ENCODE peak calls at places on chromosome 3, in ten cellular contexts. I is Panc1, F is mesenchymal stem cell, X is tibial artery, D is heart left ventricle, Y is HepG2, P is ovary, G is kidney, R is lung, T is adrenal gland. V is an unnamed sample.

GRCh38 chr3:148372476-148372875 is 325.2 kb upstream of the AGTR1 start:
- DNase-seq in T (no peak), I (no peak), P (no peak), F (no peak), D (no peak), G (no peak), X (no peak), Y (no peak), R (no peak), V (no peak)

GRCh38 chr3:126245811-126246727 is 65.7 kb upstream of the ALDH1L1 start:
- DNase-seq in D (peak; percentile 59), R (peak; percentile 66), F (peak; percentile 65), I (no peak), P (no peak), Y (peak; percentile 48), X (peak; percentile 81), T (peak; percentile 65), G (no peak), V (peak; percentile 77)

GRCh38 chr3:127744875-127745274 is 72.1 kb downstream of the ABTB1 start:
- DNase-seq in T (no peak), I (no peak), Y (no peak), P (no peak), R (no peak), D (no peak), X (no peak), G (no peak), F (no peak), V (no peak)

GRCh38 chr3:184688251-184688851 is 23.5 kb downstream of the MAGEF1 start:
- DNase-seq in F (peak; percentile 87), P (no peak), X (peak; percentile 46), T (peak; percentile 51), R (no peak), D (no peak), Y (no peak), I (no peak), G (no peak), V (no peak)

GRCh38 chr3:8724108-8724752 is 9.4 kb upstream of the CAV3 start:
- DNase-seq in F (no peak), I (no peak), R (no peak), Y (no peak), P (no peak), G (no peak), X (no peak), T (no peak), D (no peak), V (no peak)

GRCh38 chr3:52162250-52162872 is 8.1 kb upstream of the POC1A start:
- DNase-seq in F (no peak), D (no peak), T (peak; percentile 4), P (no peak), Y (no peak), R (no peak), I (no peak), X (peak; percentile 25), G (no peak), V (no peak)

GRCh38 chr3:49333091-49333490 is 6.8 kb downstream of the USP4 start:
- DNase-seq in D (no peak), Y (no peak), X (no peak), G (no peak), R (peak; percentile 71), T (no peak), F (no peak), P (no peak), I (no peak), V (no peak)

GRCh38 chr3:146337991-146338390 is 87.1 kb upstream of the PLSCR4 start:
- DNase-seq in D (no peak), P (no peak), F (no peak), T (no peak), I (no peak), Y (no peak), X (no peak), R (no peak), G (no peak), V (no peak)

GRCh38 chr3:123712077-123712860 is 127.4 kb upstream of the HACD2 start:
- DNase-seq in G (no peak), X (peak; percentile 70), P (no peak), R (no peak), F (peak; percentile 47), T (no peak), I (no peak), D (no peak), Y (no peak), V (no peak)

GRCh38 chr3:30655187-30655812 is 48.9 kb downstream of the TGFBR2 start:
- DNase-seq in D (no peak), T (no peak), P (no peak), Y (no peak), I (no peak), F (peak; percentile 55), G (no peak), X (no peak), R (no peak), V (no peak)

GRCh38 chr3:111311126-111311525 is 230.9 kb upstream of the CD96 start:
- DNase-seq in G (no peak), D (no peak), F (no peak), Y (no peak), P (no peak), I (no peak), R (no peak), T (no peak), X (no peak), V (no peak)

GRCh38 chr3:11356269-11356668 is 84.1 kb downstream of the ATG7 start:
- DNase-seq in X (no peak), F (no peak), G (no peak), R (no peak), D (no peak), T (no peak), P (no peak), I (no peak), Y (no peak), V (no peak)

DNA sequence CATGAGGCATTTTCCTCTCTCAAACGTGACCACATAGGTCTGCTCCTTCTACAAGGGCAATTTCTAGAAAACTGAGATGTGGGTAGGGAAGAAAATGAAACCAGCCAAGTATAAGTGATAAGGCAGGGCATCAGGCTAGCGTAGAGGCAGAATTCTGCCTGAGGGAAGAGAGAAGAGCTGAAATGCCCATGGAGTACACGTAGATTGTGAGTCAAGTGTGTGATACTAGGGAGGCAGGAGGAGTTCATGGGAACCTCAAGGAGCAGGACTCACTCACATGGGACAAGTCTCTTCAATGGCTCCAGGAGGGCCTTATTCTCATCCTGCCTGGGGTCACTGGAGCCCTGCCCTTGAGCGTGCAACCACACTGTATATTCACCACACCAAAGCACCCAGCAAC is 34.8 kb upstream of the PPP4R2 start:
- DNase-seq in T (no peak), D (no peak), X (no peak), Y (no peak), G (no peak), P (no peak), F (peak; percentile 39), I (no peak), R (no peak), V (no peak)
- H3K27ac ChIP-seq in T (no peak overlapping the region), D (peak overlapping the region; percentile 86), X (no peak overlapping the region), Y (peak overlapping the region; percentile 79), G (no peak overlapping the region), P (peak overlapping the region; percentile 11), F (no peak overlapping the region), I (no peak overlapping the region), R (peak overlapping the region; percentile 83), V (peak overlapping the region; percentile 94)

DNA sequence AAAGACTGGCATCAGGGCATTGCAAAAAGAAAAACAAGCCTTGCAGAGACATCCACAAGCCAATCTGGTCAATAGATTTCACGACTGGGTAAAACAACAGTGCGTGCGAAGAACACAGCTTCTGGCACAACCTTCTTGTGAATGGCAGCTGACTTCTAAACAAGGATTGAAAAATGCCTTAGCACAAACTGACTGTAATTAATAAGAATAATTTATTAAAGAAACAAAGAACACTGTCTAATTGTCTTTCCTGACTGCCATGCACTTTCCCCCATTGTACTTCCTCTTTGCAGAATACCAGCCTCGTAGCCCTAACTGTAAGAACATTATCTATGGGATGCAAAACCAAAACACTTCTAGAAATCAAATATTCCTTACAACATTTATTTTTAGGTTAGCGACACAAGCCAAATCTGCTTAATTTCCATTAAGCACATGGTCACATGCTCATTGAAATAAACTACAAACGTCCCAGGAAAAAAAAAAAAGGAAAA is 6.5 kb downstream of the FOXP1 start:
- DNase-seq in Y (no peak), G (no peak), D (no peak), P (no peak), R (peak; percentile 10), I (no peak), F (no peak), X (no peak), T (no peak), V (no peak)
- H3K4me1 ChIP-seq in Y (peaks cover 68% of the 10 kb centered on the region), G (peaks cover 2% of the 10 kb centered on the region), D (peaks cover 40% of the 10 kb centered on the region), P (peaks cover 2% of the 10 kb centered on the region), R (no peaks in the 10 kb centered on the region), I (no peaks in the 10 kb centered on the region), F (peaks cover 2% of the 10 kb centered on the region), X (peaks cover 34% of the 10 kb centered on the region), T (no peaks in the 10 kb centered on the region), V (no peaks in the 10 kb centered on the region)

GRCh38 chr3:133464573-133464972 is 64.7 kb downstream of the BFSP2 start:
- DNase-seq in X (no peak), Y (no peak), R (no peak), G (no peak), D (no peak), F (peak; percentile 39), T (no peak), I (no peak), P (no peak), V (no peak)

GRCh38 chr3:133468251-133468721 is 68.4 kb downstream of the BFSP2 start:
- DNase-seq in G (no peak), F (no peak), Y (no peak), T (no peak), X (no peak), P (no peak), R (no peak), D (no peak), I (no peak), V (no peak)

GRCh38 chr3:133466531-133467386 is 66.9 kb downstream of the BFSP2 start:
- DNase-seq in D (no peak), G (no peak), P (no peak), I (no peak), T (no peak), X (no peak), Y (no peak), F (no peak), R (no peak), V (no peak)

GRCh38 chr3:133469140-133469731 is 69.4 kb downstream of the BFSP2 start:
- DNase-seq in R (no peak), P (no peak), G (no peak), X (peak; percentile 71), F (peak; percentile 45), I (no peak), D (peak; percentile 54), Y (peak; percentile 91), T (no peak), V (peak; percentile 75)

DNA sequence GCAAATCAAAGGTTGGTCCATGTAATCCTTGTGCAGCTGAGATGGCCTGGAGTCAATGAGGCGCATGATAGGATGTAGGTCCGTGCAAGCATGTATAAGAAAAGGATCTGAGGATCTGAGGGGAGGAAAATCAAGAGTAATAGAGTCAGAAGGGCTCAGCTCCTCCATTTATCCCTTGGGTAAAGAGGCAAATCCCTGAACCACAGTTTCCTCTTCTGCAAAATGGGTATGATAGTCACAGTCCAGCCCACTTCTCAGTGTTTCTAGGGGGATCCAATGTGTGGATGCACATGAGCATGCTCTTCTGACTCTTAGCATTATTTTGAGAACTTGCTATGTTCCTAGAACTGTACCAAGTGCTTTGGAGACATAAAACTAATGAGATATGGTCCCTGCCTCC is 67.9 kb downstream of the BFSP2 start:
- DNase-seq in P (no peak), R (no peak), F (no peak), X (no peak), D (no peak), I (no peak), T (no peak), G (no peak), Y (no peak), V (no peak)
- H3K4me3 ChIP-seq in P (no peak overlapping the region), R (no peak overlapping the region), F (no peak overlapping the region), X (no peak overlapping the region), D (no peak overlapping the region), I (no peak overlapping the region), T (no peak overlapping the region), G (no peak overlapping the region), Y (no peak overlapping the region), V (no peak overlapping the region)

GRCh38 chr3:83843716-83844115 is 1115.1 kb upstream of the CADM2 start:
- DNase-seq in Y (no peak), F (no peak), T (no peak), X (no peak), R (no peak), P (no peak), G (no peak), I (no peak), D (no peak), V (no peak)
- H3K27ac ChIP-seq in Y (no peak overlapping the region), F (peak overlapping the region; percentile 82), T (no peak overlapping the region), X (no peak overlapping the region), R (no peak overlapping the region), P (no peak overlapping the region), G (no peak overlapping the region), I (no peak overlapping the region), D (no peak overlapping the region), V (no peak overlapping the region)

V was measured in right cardiac atrium.